ENCODE peak calls at places on chromosomes 1 and 21, in eight cellular contexts. One of them, this sample, is unnamed.

GRCh38 chr1:231418101-231418740 is 3.9 kb downstream of the EGLN1 start:
- DNase-seq in stimulated activated CD8-positive, alpha-beta memory T cell treated with anti-CD3 and anti-CD28 coated beads, Interleukin-4, amount 100 ng/mL, for 48 hours: no peak
- DNase-seq in A172: no peak
- DNase-seq in stimulated activated CD4-positive, alpha-beta T cell treated with anti-CD3 and anti-CD28 coated beads, Interleukin-4, amount 100 ng/mL, for 1 hour: no peak
- DNase-seq in dermis microvascular lymphatic vessel endothelial cell: no peak
- DNase-seq in effector CD8-positive, alpha-beta T cell: no peak
- DNase-seq in cardiac muscle cell: no peak
- DNase-seq in naive B cell: no peak
- DNase-seq in this sample: no peak

GRCh38 chr21:42524341-42525227 is 10.9 kb downstream of the SLC37A1 start:
- DNase-seq in stimulated activated CD8-positive, alpha-beta memory T cell treated with anti-CD3 and anti-CD28 coated beads, Interleukin-4, amount 100 ng/mL, for 48 hours: peak
- DNase-seq in A172: no peak
- DNase-seq in stimulated activated CD4-positive, alpha-beta T cell treated with anti-CD3 and anti-CD28 coated beads, Interleukin-4, amount 100 ng/mL, for 1 hour: peak
- DNase-seq in dermis microvascular lymphatic vessel endothelial cell: no peak
- DNase-seq in effector CD8-positive, alpha-beta T cell: peak
- DNase-seq in cardiac muscle cell: no peak
- DNase-seq in naive B cell: peak
- DNase-seq in this sample: no peak

GRCh38 chr1:208724079-208724478 is 479.9 kb upstream of the PLXNA2 start:
- DNase-seq in stimulated activated CD8-positive, alpha-beta memory T cell treated with anti-CD3 and anti-CD28 coated beads, Interleukin-4, amount 100 ng/mL, for 48 hours: no peak
- DNase-seq in A172: no peak
- DNase-seq in stimulated activated CD4-positive, alpha-beta T cell treated with anti-CD3 and anti-CD28 coated beads, Interleukin-4, amount 100 ng/mL, for 1 hour: no peak
- DNase-seq in dermis microvascular lymphatic vessel endothelial cell: no peak
- DNase-seq in effector CD8-positive, alpha-beta T cell: no peak
- DNase-seq in cardiac muscle cell: no peak
- DNase-seq in naive B cell: no peak
- DNase-seq in this sample: no peak

GRCh38 chr1:113074237-113074636 is 1.2 kb downstream of the LRIG2 start:
- DNase-seq in stimulated activated CD8-positive, alpha-beta memory T cell treated with anti-CD3 and anti-CD28 coated beads, Interleukin-4, amount 100 ng/mL, for 48 hours: no peak
- DNase-seq in A172: peak
- DNase-seq in stimulated activated CD4-positive, alpha-beta T cell treated with anti-CD3 and anti-CD28 coated beads, Interleukin-4, amount 100 ng/mL, for 1 hour: no peak
- DNase-seq in dermis microvascular lymphatic vessel endothelial cell: no peak
- DNase-seq in effector CD8-positive, alpha-beta T cell: no peak
- DNase-seq in cardiac muscle cell: no peak
- DNase-seq in naive B cell: peak
- DNase-seq in this sample: no peak

GRCh38 chr1:165697491-165697880 is 876 bp downstream of the ALDH9A1 start:
- DNase-seq in stimulated activated CD8-positive, alpha-beta memory T cell treated with anti-CD3 and anti-CD28 coated beads, Interleukin-4, amount 100 ng/mL, for 48 hours: no peak
- DNase-seq in A172: no peak
- DNase-seq in stimulated activated CD4-positive, alpha-beta T cell treated with anti-CD3 and anti-CD28 coated beads, Interleukin-4, amount 100 ng/mL, for 1 hour: no peak
- DNase-seq in dermis microvascular lymphatic vessel endothelial cell: no peak
- DNase-seq in effector CD8-positive, alpha-beta T cell: no peak
- DNase-seq in cardiac muscle cell: no peak
- DNase-seq in naive B cell: no peak
- DNase-seq in this sample: no peak

GRCh38 chr1:114671011-114671938 is 1.4 kb upstream of the DENND2C start:
- DNase-seq in stimulated activated CD8-positive, alpha-beta memory T cell treated with anti-CD3 and anti-CD28 coated beads, Interleukin-4, amount 100 ng/mL, for 48 hours: no peak
- DNase-seq in A172: no peak
- DNase-seq in stimulated activated CD4-positive, alpha-beta T cell treated with anti-CD3 and anti-CD28 coated beads, Interleukin-4, amount 100 ng/mL, for 1 hour: no peak
- DNase-seq in dermis microvascular lymphatic vessel endothelial cell: peak
- DNase-seq in effector CD8-positive, alpha-beta T cell: no peak
- DNase-seq in cardiac muscle cell: peak
- DNase-seq in naive B cell: no peak
- DNase-seq in this sample: no peak

GRCh38 chr1:109770331-109771095 is 6.8 kb upstream of the EPS8L3 start:
- DNase-seq in stimulated activated CD8-positive, alpha-beta memory T cell treated with anti-CD3 and anti-CD28 coated beads, Interleukin-4, amount 100 ng/mL, for 48 hours: no peak
- DNase-seq in A172: no peak
- DNase-seq in stimulated activated CD4-positive, alpha-beta T cell treated with anti-CD3 and anti-CD28 coated beads, Interleukin-4, amount 100 ng/mL, for 1 hour: no peak
- DNase-seq in dermis microvascular lymphatic vessel endothelial cell: no peak
- DNase-seq in effector CD8-positive, alpha-beta T cell: no peak
- DNase-seq in cardiac muscle cell: no peak
- DNase-seq in naive B cell: no peak
- DNase-seq in this sample: no peak

GRCh38 chr1:53395671-53396215 is 63.5 kb upstream of the DMRTB1 start:
- DNase-seq in stimulated activated CD8-positive, alpha-beta memory T cell treated with anti-CD3 and anti-CD28 coated beads, Interleukin-4, amount 100 ng/mL, for 48 hours: no peak
- DNase-seq in A172: no peak
- DNase-seq in stimulated activated CD4-positive, alpha-beta T cell treated with anti-CD3 and anti-CD28 coated beads, Interleukin-4, amount 100 ng/mL, for 1 hour: no peak
- DNase-seq in dermis microvascular lymphatic vessel endothelial cell: no peak
- DNase-seq in effector CD8-positive, alpha-beta T cell: no peak
- DNase-seq in cardiac muscle cell: no peak
- DNase-seq in naive B cell: no peak
- DNase-seq in this sample: no peak

GRCh38 chr1:54291276-54292014 is 91.5 kb downstream of the MRPL37 start:
- DNase-seq in stimulated activated CD8-positive, alpha-beta memory T cell treated with anti-CD3 and anti-CD28 coated beads, Interleukin-4, amount 100 ng/mL, for 48 hours: no peak
- DNase-seq in A172: no peak
- DNase-seq in stimulated activated CD4-positive, alpha-beta T cell treated with anti-CD3 and anti-CD28 coated beads, Interleukin-4, amount 100 ng/mL, for 1 hour: no peak
- DNase-seq in dermis microvascular lymphatic vessel endothelial cell: no peak
- DNase-seq in effector CD8-positive, alpha-beta T cell: no peak
- DNase-seq in cardiac muscle cell: no peak
- DNase-seq in naive B cell: no peak
- DNase-seq in this sample: no peak

GRCh38 chr1:71089536-71090270 is 8.9 kb upstream of the ZRANB2 start:
- DNase-seq in stimulated activated CD8-positive, alpha-beta memory T cell treated with anti-CD3 and anti-CD28 coated beads, Interleukin-4, amount 100 ng/mL, for 48 hours: no peak
- DNase-seq in A172: no peak
- DNase-seq in stimulated activated CD4-positive, alpha-beta T cell treated with anti-CD3 and anti-CD28 coated beads, Interleukin-4, amount 100 ng/mL, for 1 hour: no peak
- DNase-seq in dermis microvascular lymphatic vessel endothelial cell: no peak
- DNase-seq in effector CD8-positive, alpha-beta T cell: no peak
- DNase-seq in cardiac muscle cell: peak
- DNase-seq in naive B cell: no peak
- DNase-seq in this sample: no peak

GRCh38 chr1:238589843-238590435 is 699.2 kb upstream of the ZP4 start:
- DNase-seq in stimulated activated CD8-positive, alpha-beta memory T cell treated with anti-CD3 and anti-CD28 coated beads, Interleukin-4, amount 100 ng/mL, for 48 hours: no peak
- DNase-seq in A172: no peak
- DNase-seq in stimulated activated CD4-positive, alpha-beta T cell treated with anti-CD3 and anti-CD28 coated beads, Interleukin-4, amount 100 ng/mL, for 1 hour: no peak
- DNase-seq in dermis microvascular lymphatic vessel endothelial cell: no peak
- DNase-seq in effector CD8-positive, alpha-beta T cell: no peak
- DNase-seq in cardiac muscle cell: peak
- DNase-seq in naive B cell: no peak
- DNase-seq in this sample: no peak

GRCh38 chr1:76939107-76939816 is 72.0 kb downstream of the ST6GALNAC5 start:
- DNase-seq in stimulated activated CD8-positive, alpha-beta memory T cell treated with anti-CD3 and anti-CD28 coated beads, Interleukin-4, amount 100 ng/mL, for 48 hours: no peak
- DNase-seq in A172: peak
- DNase-seq in stimulated activated CD4-positive, alpha-beta T cell treated with anti-CD3 and anti-CD28 coated beads, Interleukin-4, amount 100 ng/mL, for 1 hour: no peak
- DNase-seq in dermis microvascular lymphatic vessel endothelial cell: no peak
- DNase-seq in effector CD8-positive, alpha-beta T cell: no peak
- DNase-seq in cardiac muscle cell: peak
- DNase-seq in naive B cell: no peak
- DNase-seq in this sample: peak

GRCh38 chr1:219708919-219709318 is 96.0 kb upstream of the ZC3H11B start:
- DNase-seq in stimulated activated CD8-positive, alpha-beta memory T cell treated with anti-CD3 and anti-CD28 coated beads, Interleukin-4, amount 100 ng/mL, for 48 hours: no peak
- DNase-seq in A172: no peak
- DNase-seq in stimulated activated CD4-positive, alpha-beta T cell treated with anti-CD3 and anti-CD28 coated beads, Interleukin-4, amount 100 ng/mL, for 1 hour: no peak
- DNase-seq in dermis microvascular lymphatic vessel endothelial cell: no peak
- DNase-seq in effector CD8-positive, alpha-beta T cell: no peak
- DNase-seq in cardiac muscle cell: no peak
- DNase-seq in naive B cell: no peak
- DNase-seq in this sample: no peak

GRCh38 chr1:44020464-44020863 is 10.8 kb downstream of the SLC6A9 start:
- DNase-seq in stimulated activated CD8-positive, alpha-beta memory T cell treated with anti-CD3 and anti-CD28 coated beads, Interleukin-4, amount 100 ng/mL, for 48 hours: no peak
- DNase-seq in A172: no peak
- DNase-seq in stimulated activated CD4-positive, alpha-beta T cell treated with anti-CD3 and anti-CD28 coated beads, Interleukin-4, amount 100 ng/mL, for 1 hour: no peak
- DNase-seq in dermis microvascular lymphatic vessel endothelial cell: no peak
- DNase-seq in effector CD8-positive, alpha-beta T cell: no peak
- DNase-seq in cardiac muscle cell: no peak
- DNase-seq in naive B cell: no peak
- DNase-seq in this sample: no peak

GRCh38 chr1:31736675-31737074 is 27.5 kb downstream of the ADGRB2 start:
- DNase-seq in stimulated activated CD8-positive, alpha-beta memory T cell treated with anti-CD3 and anti-CD28 coated beads, Interleukin-4, amount 100 ng/mL, for 48 hours: no peak
- DNase-seq in A172: no peak
- DNase-seq in stimulated activated CD4-positive, alpha-beta T cell treated with anti-CD3 and anti-CD28 coated beads, Interleukin-4, amount 100 ng/mL, for 1 hour: peak
- DNase-seq in dermis microvascular lymphatic vessel endothelial cell: no peak
- DNase-seq in effector CD8-positive, alpha-beta T cell: no peak
- DNase-seq in cardiac muscle cell: no peak
- DNase-seq in naive B cell: no peak
- DNase-seq in this sample: peak

GRCh38 chr1:87178451-87178850 is 150.2 kb upstream of the LMO4 start:
- DNase-seq in stimulated activated CD8-positive, alpha-beta memory T cell treated with anti-CD3 and anti-CD28 coated beads, Interleukin-4, amount 100 ng/mL, for 48 hours: no peak
- DNase-seq in A172: no peak
- DNase-seq in stimulated activated CD4-positive, alpha-beta T cell treated with anti-CD3 and anti-CD28 coated beads, Interleukin-4, amount 100 ng/mL, for 1 hour: no peak
- DNase-seq in dermis microvascular lymphatic vessel endothelial cell: no peak
- DNase-seq in effector CD8-positive, alpha-beta T cell: no peak
- DNase-seq in cardiac muscle cell: no peak
- DNase-seq in naive B cell: no peak
- DNase-seq in this sample: no peak

GRCh38 chr1:113396585-113396984 is 6.3 kb downstream of the MAGI3 start:
- DNase-seq in stimulated activated CD8-positive, alpha-beta memory T cell treated with anti-CD3 and anti-CD28 coated beads, Interleukin-4, amount 100 ng/mL, for 48 hours: no peak
- DNase-seq in A172: peak
- DNase-seq in stimulated activated CD4-positive, alpha-beta T cell treated with anti-CD3 and anti-CD28 coated beads, Interleukin-4, amount 100 ng/mL, for 1 hour: no peak
- DNase-seq in dermis microvascular lymphatic vessel endothelial cell: peak
- DNase-seq in effector CD8-positive, alpha-beta T cell: no peak
- DNase-seq in cardiac muscle cell: peak
- DNase-seq in naive B cell: no peak
- DNase-seq in this sample: peak

GRCh38 chr1:45667321-45668111 is 18.8 kb downstream of the GPBP1L1 start:
- DNase-seq in stimulated activated CD8-positive, alpha-beta memory T cell treated with anti-CD3 and anti-CD28 coated beads, Interleukin-4, amount 100 ng/mL, for 48 hours: no peak
- DNase-seq in A172: no peak
- DNase-seq in stimulated activated CD4-positive, alpha-beta T cell treated with anti-CD3 and anti-CD28 coated beads, Interleukin-4, amount 100 ng/mL, for 1 hour: no peak
- DNase-seq in dermis microvascular lymphatic vessel endothelial cell: no peak
- DNase-seq in effector CD8-positive, alpha-beta T cell: no peak
- DNase-seq in cardiac muscle cell: no peak
- DNase-seq in naive B cell: no peak
- DNase-seq in this sample: no peak

GRCh38 chr21:14995695-14996490 is 68.9 kb downstream of the NRIP1 start:
- DNase-seq in stimulated activated CD8-positive, alpha-beta memory T cell treated with anti-CD3 and anti-CD28 coated beads, Interleukin-4, amount 100 ng/mL, for 48 hours: no peak
- DNase-seq in A172: peak
- DNase-seq in stimulated activated CD4-positive, alpha-beta T cell treated with anti-CD3 and anti-CD28 coated beads, Interleukin-4, amount 100 ng/mL, for 1 hour: no peak
- DNase-seq in dermis microvascular lymphatic vessel endothelial cell: peak
- DNase-seq in effector CD8-positive, alpha-beta T cell: no peak
- DNase-seq in cardiac muscle cell: peak
- DNase-seq in naive B cell: no peak
- DNase-seq in this sample: peak

GRCh38 chr1:193539731-193540459 is 353.5 kb upstream of the B3GALT2 start:
- DNase-seq in stimulated activated CD8-positive, alpha-beta memory T cell treated with anti-CD3 and anti-CD28 coated beads, Interleukin-4, amount 100 ng/mL, for 48 hours: no peak
- DNase-seq in A172: no peak
- DNase-seq in stimulated activated CD4-positive, alpha-beta T cell treated with anti-CD3 and anti-CD28 coated beads, Interleukin-4, amount 100 ng/mL, for 1 hour: peak
- DNase-seq in dermis microvascular lymphatic vessel endothelial cell: no peak
- DNase-seq in effector CD8-positive, alpha-beta T cell: no peak
- DNase-seq in cardiac muscle cell: no peak
- DNase-seq in naive B cell: peak
- DNase-seq in this sample: no peak

GRCh38 chr1:107318932-107319331 is 178.1 kb downstream of the NTNG1 start:
- DNase-seq in stimulated activated CD8-positive, alpha-beta memory T cell treated with anti-CD3 and anti-CD28 coated beads, Interleukin-4, amount 100 ng/mL, for 48 hours: no peak
- DNase-seq in A172: no peak
- DNase-seq in stimulated activated CD4-positive, alpha-beta T cell treated with anti-CD3 and anti-CD28 coated beads, Interleukin-4, amount 100 ng/mL, for 1 hour: no peak
- DNase-seq in dermis microvascular lymphatic vessel endothelial cell: no peak
- DNase-seq in effector CD8-positive, alpha-beta T cell: no peak
- DNase-seq in cardiac muscle cell: no peak
- DNase-seq in naive B cell: no peak
- DNase-seq in this sample: no peak